ENCODE peak calls at places on chromosomes 6 and 20, in five cellular contexts. D, M, Y, J and A are unnamed samples.

GRCh38 chr6:69780585-69781178 is 16.1 kb downstream of the LMBRD1 start:
- DNase-seq in D (no peak), M (no peak), Y (no peak), J (no peak), A (no peak)

GRCh38 chr6:118776607-118777549 is 117.1 kb upstream of the ASF1A start:
- DNase-seq in D (no peak), M (peak; percentile 66), Y (peak; percentile 64), J (peak; percentile 90), A (no peak)

GRCh38 chr6:40932366-40932765 is 106.7 kb downstream of the UNC5CL start:
- DNase-seq in D (no peak), M (no peak), Y (no peak), J (no peak), A (no peak)

GRCh38 chr6:56854086-56854485 is 100.8 kb upstream of the BEND6 start:
- DNase-seq in D (no peak), M (no peak), Y (no peak), J (no peak), A (no peak)

GRCh38 chr6:151036869-151037680 is 171.6 kb downstream of the MTHFD1L start:
- DNase-seq in D (no peak), M (no peak), Y (no peak), J (peak; percentile 69), A (no peak)

GRCh38 chr20:44552950-44553908 is 29.1 kb upstream of the PKIG start:
- DNase-seq in D (no peak), M (no peak), Y (no peak), J (peak; percentile 90), A (no peak)

GRCh38 chr6:81697564-81697963 is 54.9 kb downstream of the TENT5A start:
- DNase-seq in D (no peak), M (no peak), Y (no peak), J (peak; percentile 62), A (no peak)

GRCh38 chr6:98769546-98769945 is 64.8 kb upstream of the POU3F2 start:
- DNase-seq in D (no peak), M (no peak), Y (no peak), J (peak; percentile 40), A (no peak)

GRCh38 chr6:54800201-54800600 is 46.4 kb upstream of the FAM83B start:
- DNase-seq in D (no peak), M (no peak), Y (no peak), J (no peak), A (no peak)

GRCh38 chr6:2940010-2940850 is 31.1 kb downstream of the SERPINB6 start:
- DNase-seq in D (no peak), M (peak; percentile 67), Y (no peak), J (no peak), A (peak; percentile 49)

GRCh38 chr6:41937881-41938574 is 3.6 kb downstream of the CCND3 start:
- DNase-seq in D (no peak), M (no peak), Y (no peak), J (no peak), A (no peak)

GRCh38 chr6:95593025-95593424 is 15.7 kb downstream of the MANEA start:
- DNase-seq in D (no peak), M (no peak), Y (no peak), J (no peak), A (no peak)

GRCh38 chr6:144534123-144534676 is 249.1 kb downstream of the UTRN start:
- DNase-seq in D (no peak), M (no peak), Y (no peak), J (no peak), A (no peak)

GRCh38 chr6:137351890-137352289 is 132.7 kb upstream of the IFNGR1 start:
- DNase-seq in D (no peak), M (no peak), Y (no peak), J (no peak), A (no peak)

GRCh38 chr6:38637756-38638155 is 2.0 kb downstream of the BTBD9 start:
- DNase-seq in D (no peak), M (no peak), Y (no peak), J (no peak), A (no peak)

GRCh38 chr20:58839474-58839874 is 11.2 kb downstream of the GNAS-AS1 start:
- DNase-seq in D (no peak), M (no peak), Y (peak; percentile 85), J (no peak), A (no peak)

GRCh38 chr20:24783631-24784492 is 165.2 kb upstream of the CST7 start:
- DNase-seq in D (peak; percentile 34), M (no peak), Y (no peak), J (no peak), A (peak; percentile 26)

GRCh38 chr20:35021063-35021462 is 65.4 kb downstream of the MYH7B start:
- DNase-seq in D (no peak), M (no peak), Y (no peak), J (peak; percentile 10), A (no peak)

GRCh38 chr6:44470746-44471145 is 83.2 kb downstream of the CDC5L start:
- DNase-seq in D (no peak), M (no peak), Y (no peak), J (no peak), A (no peak)

GRCh38 chr20:24872291-24873014 is 76.6 kb upstream of the CST7 start:
- DNase-seq in D (peak; percentile 56), M (no peak), Y (peak; percentile 76), J (no peak), A (no peak)

GRCh38 chr20:5831539-5832237 is 81.5 kb downstream of the SHLD1 start:
- DNase-seq in D (no peak), M (no peak), Y (no peak), J (no peak), A (no peak)

GRCh38 chr6:153801917-153802316 is 237.1 kb upstream of the OPRM1 start:
- DNase-seq in D (no peak), M (no peak), Y (no peak), J (no peak), A (no peak)

GRCh38 chr6:163354779-163355431 is 59.6 kb upstream of the QKI start:
- DNase-seq in D (no peak), M (peak; percentile 24), Y (peak; percentile 45), J (peak; percentile 53), A (peak; percentile 58)

GRCh38 chr6:127539292-127539691 is 20.2 kb upstream of the MTCL3 start:
- DNase-seq in D (no peak), M (no peak), Y (peak; percentile 47), J (peak; percentile 16), A (no peak)

GRCh38 chr6:44100088-44100550 is 27.1 kb downstream of the MRPL14 start:
- DNase-seq in D (no peak), M (no peak), Y (peak; percentile 47), J (no peak), A (no peak)

GRCh38 chr6:84641076-84641475 is 123.3 kb downstream of the TBX18 start:
- DNase-seq in D (no peak), M (no peak), Y (no peak), J (peak; percentile 39), A (no peak)

GRCh38 chr6:9458424-9458823 is 956.5 kb downstream of the TFAP2A start:
- DNase-seq in D (no peak), M (no peak), Y (no peak), J (no peak), A (no peak)

GRCh38 chr20:59611286-59611685 is 6.9 kb downstream of the PHACTR3 start:
- DNase-seq in D (no peak), M (no peak), Y (peak; percentile 54), J (no peak), A (no peak)

GRCh38 chr6:82588020-82588419 is 224.4 kb downstream of the TPBG start:
- DNase-seq in D (no peak), M (no peak), Y (no peak), J (no peak), A (no peak)

GRCh38 chr6:11200356-11200755 is 32.1 kb downstream of the NEDD9 start:
- DNase-seq in D (no peak), M (no peak), Y (no peak), J (peak; percentile 26), A (no peak)

GRCh38 chr6:163324928-163325784 is 89.4 kb upstream of the QKI start:
- DNase-seq in D (peak; percentile 78), M (no peak), Y (no peak), J (peak; percentile 56), A (peak; percentile 67)

GRCh38 chr20:24970743-24971142 is 21.7 kb downstream of the CST7 start:
- DNase-seq in D (peak; percentile 32), M (no peak), Y (no peak), J (no peak), A (peak; percentile 39)

GRCh38 chr20:55053389-55053788 is 578.0 kb downstream of the DOK5 start:
- DNase-seq in D (no peak), M (no peak), Y (no peak), J (no peak), A (no peak)

GRCh38 chr20:55054443-55054842 is 579.0 kb downstream of the DOK5 start:
- DNase-seq in D (no peak), M (no peak), Y (no peak), J (peak; percentile 69), A (no peak)

GRCh38 chr20:55057779-55058415 is 582.5 kb downstream of the DOK5 start:
- DNase-seq in D (no peak), M (no peak), Y (no peak), J (no peak), A (no peak)

DNA sequence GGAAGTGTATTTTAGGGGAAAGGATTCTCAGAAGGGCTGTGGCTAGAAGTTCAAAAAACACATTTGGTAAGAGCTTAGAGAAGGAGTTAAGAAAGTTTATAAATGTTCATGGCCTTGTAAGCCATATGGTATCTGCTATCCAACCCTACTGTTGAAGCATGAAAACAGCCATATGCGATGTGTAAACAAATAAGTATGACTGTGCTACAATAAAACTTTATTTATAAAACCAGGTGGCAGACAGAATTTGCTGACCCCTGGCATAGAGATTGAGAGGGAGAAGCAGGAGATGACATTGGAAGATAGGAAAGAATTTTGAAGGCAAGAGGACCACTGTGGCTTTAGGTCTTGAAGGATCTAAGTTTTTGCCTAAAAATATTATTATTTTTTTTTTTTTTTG is 583.5 kb downstream of the DOK5 start:
- DNase-seq in D (no peak), M (no peak), Y (no peak), J (no peak), A (no peak)
- TF ChIP-seq CTCF in D (no peak), M (no peak), Y (no peak), J (no peak), A (no peak)

GRCh38 chr6:159343709-159344108 is 174.5 kb downstream of the FNDC1 start:
- DNase-seq in D (no peak), M (no peak), Y (no peak), J (no peak), A (no peak)
- H3K4me1 ChIP-seq in D (no peaks in the 10 kb centered on the region), M (no peaks in the 10 kb centered on the region), Y (no peaks in the 10 kb centered on the region), J (no peaks in the 10 kb centered on the region), A (no peaks in the 10 kb centered on the region)

GRCh38 chr6:142293121-142293520 is 8.7 kb upstream of the ADGRG6 start:
- DNase-seq in D (no peak), M (no peak), Y (no peak), J (no peak), A (no peak)

GRCh38 chr6:142290851-142291250 is 11.0 kb upstream of the ADGRG6 start:
- DNase-seq in D (no peak), M (no peak), Y (no peak), J (no peak), A (no peak)

GRCh38 chr6:142291512-142291911 is 10.3 kb upstream of the ADGRG6 start:
- DNase-seq in D (no peak), M (no peak), Y (no peak), J (no peak), A (no peak)

GRCh38 chr6:142292191-142292924 is 9.4 kb upstream of the ADGRG6 start:
- DNase-seq in D (no peak), M (no peak), Y (no peak), J (no peak), A (no peak)

GRCh38 chr6:142289687-142290086 is 12.1 kb upstream of the ADGRG6 start:
- DNase-seq in D (no peak), M (no peak), Y (no peak), J (no peak), A (no peak)
- H3K27ac ChIP-seq in D (no peak overlapping the region), M (no peak overlapping the region), Y (no peak overlapping the region), J (no peak overlapping the region), A (no peak overlapping the region)

GRCh38 chr6:168041928-168042327 is 37.1 kb downstream of the FRMD1 start:
- DNase-seq in D (peak; percentile 60), M (no peak), Y (no peak), J (no peak), A (no peak)
- TF ChIP-seq CTCF in D (no peak), M (no peak), Y (no peak), J (no peak), A (no peak)